ENCODE peak calls at places on chromosomes 16 and 17, in six cellular contexts. C, Q, X, I, H and P are unnamed samples. For H3K27me3, the result is how much of the 10 kb centered on the place peaks cover.

GRCh38 chr16:30896890-30897730 is 696 bp downstream of the CTF1 start:
- DNase-seq in Q (peak), I (peak), X (peak), C (peak), H (peak), P (peak)

GRCh38 chr17:77727216-77727615 is 231.3 kb upstream of the TNRC6C start:
- DNase-seq in C (no peak), H (no peak), I (no peak), Q (no peak), X (no peak), P (no peak)

GRCh38 chr17:80877095-80877828 is 114.4 kb upstream of the CHMP6 start:
- DNase-seq in Q (no peak), C (no peak), I (peak), H (no peak), X (no peak), P (peak)

GRCh38 chr17:76103274-76104139 is at the start of gene EXOC7:
- DNase-seq in X (peak), C (peak), I (peak), H (peak), Q (peak), P (peak)

GRCh38 chr17:77879896-77880280 is 78.6 kb upstream of the TNRC6C start:
- DNase-seq in X (no peak), Q (no peak), C (no peak), I (no peak), H (no peak), P (no peak)

GRCh38 chr16:80147021-80147680 is 393.6 kb upstream of the DYNLRB2 start:
- DNase-seq in H (no peak), Q (no peak), I (no peak), X (no peak), C (no peak), P (no peak)

GRCh38 chr17:80871341-80871740 is 120.3 kb upstream of the CHMP6 start:
- DNase-seq in Q (no peak), I (no peak), C (no peak), X (no peak), H (no peak), P (no peak)

GRCh38 chr16:11705311-11705710 is 37.1 kb downstream of the SNN start:
- DNase-seq in I (no peak), C (no peak), Q (no peak), X (no peak), H (no peak), P (no peak)

GRCh38 chr17:68195667-68196393 is 52.0 kb upstream of the AMZ2 start:
- DNase-seq in H (no peak), I (no peak), C (no peak), X (peak), Q (peak), P (no peak)
- H3K27me3 ChIP-seq in H (under half), I (under half), C (half or more), X (under half), Q (half or more), P (under half)

GRCh38 chr16:66459878-66460277 is 32.8 kb downstream of the BEAN1 start:
- DNase-seq in C (no peak), Q (no peak), H (no peak), I (no peak), X (no peak), P (no peak)

GRCh38 chr16:66457888-66458287 is 30.8 kb downstream of the BEAN1 start:
- DNase-seq in I (no peak), H (no peak), Q (peak), C (no peak), X (peak), P (no peak)

GRCh38 chr16:66458853-66459252 is 31.8 kb downstream of the BEAN1 start:
- DNase-seq in C (no peak), Q (no peak), X (no peak), H (no peak), I (no peak), P (no peak)

GRCh38 chr16:66455970-66456369 is 28.9 kb downstream of the BEAN1 start:
- DNase-seq in I (no peak), Q (no peak), X (no peak), H (no peak), C (no peak), P (no peak)

GRCh38 chr16:66458292-66458691 is 31.2 kb downstream of the BEAN1 start:
- DNase-seq in H (no peak), Q (no peak), C (no peak), I (no peak), X (no peak), P (no peak)
- H3K27me3 ChIP-seq in H (under half), Q (under half), C (under half), I (under half), X (under half), P (under half)

GRCh38 chr17:49997773-49998703 is 3.0 kb upstream of the DLX3 start:
- DNase-seq in X (peak), H (peak), Q (peak), I (peak), C (peak), P (peak)
- H3K27me3 ChIP-seq in X (under half), H (under half), Q (under half), I (under half), C (under half), P (under half)

DNA sequence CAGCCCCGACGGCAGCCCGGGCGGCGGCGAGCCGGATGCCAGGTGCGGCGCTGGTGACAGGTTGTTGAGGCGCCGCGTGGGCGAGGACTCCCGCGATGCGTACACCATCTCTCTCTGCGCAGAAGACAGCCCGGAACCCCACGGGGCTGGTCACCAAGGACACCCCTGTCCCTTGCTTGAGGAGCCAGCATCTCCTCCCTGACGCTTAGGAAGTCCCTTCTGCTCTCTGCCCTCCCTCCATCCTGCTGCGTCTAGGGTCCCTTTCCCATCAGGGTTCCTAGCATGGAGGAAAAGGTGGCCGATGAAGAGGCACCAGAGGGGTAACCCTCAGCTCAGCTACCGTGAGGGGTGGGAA is 43.6 kb downstream of the SRCIN1 start:
- DNase-seq in X (no peak), Q (no peak), I (no peak), C (no peak), H (no peak), P (no peak)
- H3K27me3 ChIP-seq in X (under half), Q (under half), I (under half), C (half or more), H (under half), P (under half)

GRCh38 chr16:86403541-86404163 is 106.7 kb upstream of the FOXF1 start:
- DNase-seq in I (no peak), Q (no peak), H (no peak), X (no peak), C (no peak), P (no peak)
- H3K27me3 ChIP-seq in I (under half), Q (under half), H (under half), X (half or more), C (under half), P (under half)

DNA sequence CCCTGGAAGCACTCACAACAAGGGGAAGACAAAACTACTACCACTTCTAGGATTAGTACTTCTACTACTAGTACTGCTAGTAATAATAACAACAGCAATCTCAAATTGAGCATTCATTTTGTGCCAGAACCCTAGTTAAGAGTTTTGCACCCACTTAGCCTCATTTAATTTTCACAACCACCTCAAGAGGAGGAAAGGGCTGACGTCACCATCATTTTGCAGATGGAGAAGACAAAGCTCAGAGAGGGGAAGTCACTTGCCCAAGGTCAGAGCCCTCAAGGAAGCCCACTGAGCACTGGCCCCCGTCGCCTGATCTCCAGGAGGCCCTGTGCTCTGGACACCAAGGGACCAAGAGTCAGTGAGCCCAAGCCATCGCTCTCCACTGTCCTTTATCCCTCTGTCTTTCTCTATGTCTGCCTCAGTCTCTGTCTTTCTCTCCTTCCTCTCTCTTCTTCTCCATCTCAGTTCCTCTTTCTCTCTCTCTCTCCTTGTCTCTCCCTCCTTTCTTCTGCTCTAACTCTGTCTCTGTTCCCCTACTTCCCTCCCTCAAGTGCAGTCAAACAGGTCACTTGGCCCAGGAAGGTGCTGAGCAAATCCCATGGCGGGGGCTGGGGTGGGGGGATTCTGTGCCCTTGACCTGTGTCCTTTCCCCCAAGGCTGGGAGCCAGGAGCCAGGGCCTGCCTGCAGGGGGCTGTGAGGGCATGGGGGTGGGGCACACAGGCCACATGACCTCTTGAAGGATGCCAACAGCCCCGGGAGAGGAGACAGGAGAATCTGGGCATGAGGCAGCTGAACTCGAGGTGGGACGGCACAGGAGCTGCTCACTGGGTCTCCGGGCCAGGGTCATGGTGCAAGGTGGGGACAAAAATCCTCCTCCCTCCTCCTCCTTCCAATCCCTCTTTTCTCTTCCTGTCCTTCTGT is 11.2 kb upstream of the NGFR start:
- DNase-seq in H (no peak), C (no peak), X (no peak), Q (no peak), I (no peak), P (no peak)
- H3K27me3 ChIP-seq in H (under half), C (under half), X (half or more), Q (half or more), I (under half), P (under half)

DNA sequence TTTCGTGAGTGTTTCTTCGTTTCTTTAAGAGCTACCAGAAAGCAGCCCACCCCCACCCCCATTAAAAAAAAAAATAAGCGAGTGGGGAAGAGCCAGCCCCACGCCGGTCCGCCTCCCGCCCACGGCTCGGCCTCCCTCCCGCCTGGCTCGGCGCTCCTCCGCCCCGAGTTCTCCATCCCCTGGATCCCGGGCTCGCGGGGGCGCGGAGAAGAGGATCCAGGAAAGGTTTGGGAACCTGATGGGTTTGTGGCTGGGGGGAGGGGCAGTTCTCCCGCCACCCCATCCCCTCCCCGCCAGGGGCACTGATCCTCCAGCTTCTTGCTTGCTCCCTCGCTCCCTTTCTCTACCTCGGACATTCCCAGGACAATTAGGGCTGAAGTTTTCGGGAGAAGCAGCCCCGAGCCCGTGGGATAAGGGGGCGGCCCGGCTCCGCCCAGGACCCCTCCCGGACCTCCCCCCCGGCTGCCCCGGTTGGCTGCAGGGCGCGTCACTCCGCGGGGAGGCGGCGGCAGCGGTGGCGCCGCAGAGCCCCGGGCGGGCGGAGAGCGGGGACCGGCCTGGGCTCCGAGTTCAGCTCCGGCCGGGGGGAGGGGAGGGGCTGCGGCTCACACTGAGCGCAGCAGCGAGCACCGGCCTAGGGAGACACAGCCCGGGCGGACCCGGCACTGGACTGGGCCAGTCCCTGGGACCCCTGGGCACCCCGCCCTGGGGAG is 1.0 kb upstream of the SALL1 start:
- DNase-seq in C (no peak), H (peak), I (no peak), X (no peak), Q (no peak), P (no peak)
- H3K27me3 ChIP-seq in C (half or more), H (under half), I (under half), X (under half), Q (under half), P (under half)

DNA sequence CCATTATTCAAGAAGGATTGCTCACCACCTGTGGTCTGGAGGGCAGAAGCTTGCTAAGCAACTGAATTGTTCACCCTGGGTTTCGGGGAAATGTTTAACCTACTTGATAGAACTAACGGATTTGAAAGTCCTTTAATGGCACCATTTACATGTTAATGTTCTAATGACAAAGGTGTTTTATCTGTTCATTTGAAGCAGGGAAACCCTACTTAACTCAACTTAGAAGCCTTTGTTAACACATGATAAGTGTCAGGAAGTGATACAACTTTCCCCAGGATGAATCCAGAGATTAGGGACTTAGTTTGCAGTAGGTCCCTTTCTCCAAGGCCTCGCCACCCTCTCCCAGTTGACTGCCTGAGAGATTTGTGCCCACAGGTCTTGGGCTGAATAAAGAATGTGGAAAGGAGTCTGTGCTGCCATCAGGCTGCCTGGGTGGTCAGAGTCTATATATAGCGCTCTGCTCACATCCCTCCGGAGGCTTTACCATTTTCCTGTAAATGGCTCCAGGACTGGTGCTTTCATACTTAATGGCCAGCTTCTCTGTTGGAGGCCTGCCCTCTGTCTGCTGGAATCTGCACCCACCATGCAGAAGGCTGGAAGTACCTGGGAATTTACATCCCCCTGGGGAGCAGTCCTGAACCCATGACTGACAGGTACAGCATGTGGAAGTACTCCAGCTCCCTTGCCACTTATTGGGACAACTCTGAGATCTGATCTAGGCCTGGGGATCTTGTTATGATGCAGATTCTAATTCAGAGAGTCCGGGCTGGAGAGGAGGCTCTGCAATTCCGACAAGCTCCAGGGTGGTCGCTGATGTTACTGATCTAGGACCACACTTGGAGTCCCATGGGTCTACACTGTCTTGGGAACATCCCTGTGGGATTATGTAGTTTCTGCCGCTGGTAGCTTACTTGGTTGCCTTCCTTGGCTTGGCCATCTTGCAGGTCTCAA is 99.9 kb downstream of the ASIC2 start:
- DNase-seq in I (no peak), C (no peak), X (no peak), Q (peak), H (no peak), P (no peak)
- H3K27me3 ChIP-seq in I (under half), C (under half), X (under half), Q (under half), H (under half), P (under half)

DNA sequence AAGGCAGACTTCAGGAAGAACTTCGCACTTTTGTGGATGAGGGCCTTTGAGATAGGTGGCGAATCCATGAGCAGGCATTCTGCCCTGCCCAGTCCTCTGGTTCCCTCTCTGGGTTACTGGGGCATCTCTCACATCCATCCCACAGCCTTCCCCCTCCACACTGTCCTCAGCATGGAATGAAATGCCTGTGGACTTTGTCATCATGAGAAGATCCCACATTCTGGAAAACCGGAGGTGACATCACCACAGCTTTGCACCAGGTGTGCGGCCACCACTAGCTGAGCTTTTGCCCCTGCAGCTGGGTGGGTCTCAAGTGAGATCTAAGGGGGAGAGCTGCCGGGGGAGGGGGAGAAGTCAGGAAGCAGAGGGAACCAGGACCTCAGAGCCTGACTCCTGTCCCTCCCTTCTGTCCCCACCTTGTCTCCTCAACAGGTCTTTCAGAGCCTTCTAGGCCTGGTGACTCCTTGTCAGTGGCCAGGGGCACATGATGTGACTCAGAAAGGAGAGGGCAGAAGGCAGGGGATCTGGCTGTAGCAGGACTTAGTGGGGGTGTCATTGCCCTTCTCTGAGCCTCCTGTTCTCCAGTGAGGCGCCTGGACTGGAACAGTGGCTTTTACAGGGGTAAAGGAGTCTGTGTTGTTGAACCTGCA is 40.0 kb upstream of the DLX4 start:
- DNase-seq in H (no peak), C (no peak), I (no peak), Q (peak), X (no peak), P (no peak)
- H3K27me3 ChIP-seq in H (under half), C (under half), I (under half), Q (under half), X (under half), P (under half)

GRCh38 chr17:48296453-48296852 is 133.6 kb downstream of the SKAP1 start:
- DNase-seq in I (no peak), X (no peak), Q (no peak), C (no peak), H (no peak), P (no peak)
- H3K27me3 ChIP-seq in I (under half), X (under half), Q (under half), C (under half), H (under half), P (under half)